ENCODE peak calls at places on chromosomes 12 and 14, in ten cellular contexts. One of them, this sample, is unnamed. For H3K27me3, the result is how much of the 10 kb centered on the place peaks cover.

GRCh38 chr12:102016472-102016871 is 45.3 kb downstream of the WASHC3 start:
- DNase-seq in mammary epithelial cell: no peak
- DNase-seq in brain microvascular endothelial cell: no peak
- DNase-seq in kidney epithelial cell: no peak
- DNase-seq in AG04450: no peak
- DNase-seq in astrocyte: no peak
- DNase-seq in IMR-90: peak
- DNase-seq in cardiac muscle cell: no peak
- DNase-seq in psoas muscle: no peak
- DNase-seq in endothelial cell of umbilical vein: no peak
- DNase-seq in this sample: no peak

GRCh38 chr12:50222275-50222783 is 55.2 kb upstream of the CERS5 start:
- DNase-seq in psoas muscle: no peak
- DNase-seq in mammary epithelial cell: peak
- DNase-seq in cardiac muscle cell: peak
- DNase-seq in endothelial cell of umbilical vein: peak
- DNase-seq in kidney epithelial cell: no peak
- DNase-seq in AG04450: peak
- DNase-seq in brain microvascular endothelial cell: peak
- DNase-seq in IMR-90: peak
- DNase-seq in astrocyte: peak
- DNase-seq in this sample: peak

GRCh38 chr12:117596968-117597367 is 235.5 kb upstream of the NOS1 start:
- DNase-seq in psoas muscle: no peak
- DNase-seq in kidney epithelial cell: no peak
- DNase-seq in cardiac muscle cell: no peak
- DNase-seq in AG04450: no peak
- DNase-seq in IMR-90: no peak
- DNase-seq in mammary epithelial cell: no peak
- DNase-seq in endothelial cell of umbilical vein: no peak
- DNase-seq in brain microvascular endothelial cell: no peak
- DNase-seq in astrocyte: no peak
- DNase-seq in this sample: no peak

GRCh38 chr12:1870998-1871917 is 47.2 kb downstream of the CACNA2D4 start:
- DNase-seq in brain microvascular endothelial cell: no peak
- DNase-seq in AG04450: no peak
- DNase-seq in psoas muscle: no peak
- DNase-seq in mammary epithelial cell: no peak
- DNase-seq in kidney epithelial cell: no peak
- DNase-seq in IMR-90: no peak
- DNase-seq in endothelial cell of umbilical vein: no peak
- DNase-seq in cardiac muscle cell: no peak
- DNase-seq in astrocyte: no peak
- DNase-seq in this sample: no peak

GRCh38 chr12:108532061-108532848 is 17.2 kb downstream of the FICD start:
- DNase-seq in brain microvascular endothelial cell: no peak
- DNase-seq in kidney epithelial cell: no peak
- DNase-seq in psoas muscle: no peak
- DNase-seq in endothelial cell of umbilical vein: no peak
- DNase-seq in astrocyte: no peak
- DNase-seq in cardiac muscle cell: no peak
- DNase-seq in IMR-90: no peak
- DNase-seq in AG04450: no peak
- DNase-seq in mammary epithelial cell: no peak
- DNase-seq in this sample: no peak

GRCh38 chr12:38904932-38905479 is 385 bp downstream of the CPNE8 start:
- DNase-seq in mammary epithelial cell: peak
- DNase-seq in cardiac muscle cell: peak
- DNase-seq in brain microvascular endothelial cell: peak
- DNase-seq in kidney epithelial cell: peak
- DNase-seq in astrocyte: peak
- DNase-seq in psoas muscle: peak
- DNase-seq in AG04450: no peak
- DNase-seq in IMR-90: no peak
- DNase-seq in endothelial cell of umbilical vein: peak
- DNase-seq in this sample: peak

GRCh38 chr12:42162198-42162597 is 17.5 kb upstream of the GXYLT1 start:
- DNase-seq in mammary epithelial cell: peak
- DNase-seq in brain microvascular endothelial cell: peak
- DNase-seq in cardiac muscle cell: no peak
- DNase-seq in astrocyte: peak
- DNase-seq in kidney epithelial cell: no peak
- DNase-seq in AG04450: no peak
- DNase-seq in endothelial cell of umbilical vein: no peak
- DNase-seq in psoas muscle: no peak
- DNase-seq in IMR-90: peak
- DNase-seq in this sample: no peak

GRCh38 chr14:50542941-50543418 is 10.6 kb upstream of the MAP4K5 start:
- DNase-seq in endothelial cell of umbilical vein: peak
- DNase-seq in cardiac muscle cell: peak
- DNase-seq in brain microvascular endothelial cell: peak
- DNase-seq in psoas muscle: no peak
- DNase-seq in kidney epithelial cell: no peak
- DNase-seq in mammary epithelial cell: peak
- DNase-seq in astrocyte: peak
- DNase-seq in AG04450: no peak
- DNase-seq in IMR-90: peak
- DNase-seq in this sample: no peak

GRCh38 chr12:4910502-4911315 is 1.0 kb downstream of the KCNA1 start:
- DNase-seq in kidney epithelial cell: no peak
- DNase-seq in cardiac muscle cell: no peak
- DNase-seq in AG04450: no peak
- DNase-seq in brain microvascular endothelial cell: no peak
- DNase-seq in endothelial cell of umbilical vein: no peak
- DNase-seq in mammary epithelial cell: no peak
- DNase-seq in psoas muscle: no peak
- DNase-seq in astrocyte: no peak
- DNase-seq in IMR-90: no peak
- DNase-seq in this sample: peak

GRCh38 chr14:96086574-96087077 is 47.5 kb downstream of the C14orf132 start:
- DNase-seq in cardiac muscle cell: peak
- DNase-seq in psoas muscle: no peak
- DNase-seq in IMR-90: peak
- DNase-seq in kidney epithelial cell: no peak
- DNase-seq in mammary epithelial cell: peak
- DNase-seq in AG04450: no peak
- DNase-seq in brain microvascular endothelial cell: no peak
- DNase-seq in astrocyte: peak
- DNase-seq in endothelial cell of umbilical vein: no peak
- DNase-seq in this sample: no peak

GRCh38 chr12:127108360-127109215 is 1158.4 kb upstream of the TMEM132C start:
- DNase-seq in cardiac muscle cell: peak
- DNase-seq in psoas muscle: peak
- DNase-seq in AG04450: no peak
- DNase-seq in brain microvascular endothelial cell: peak
- DNase-seq in mammary epithelial cell: peak
- DNase-seq in endothelial cell of umbilical vein: no peak
- DNase-seq in astrocyte: peak
- DNase-seq in IMR-90: peak
- DNase-seq in kidney epithelial cell: no peak
- DNase-seq in this sample: no peak

GRCh38 chr14:66379116-66379515 is 107.1 kb upstream of the CCDC196 start:
- DNase-seq in astrocyte: peak
- DNase-seq in brain microvascular endothelial cell: no peak
- DNase-seq in endothelial cell of umbilical vein: no peak
- DNase-seq in psoas muscle: no peak
- DNase-seq in cardiac muscle cell: no peak
- DNase-seq in IMR-90: no peak
- DNase-seq in AG04450: no peak
- DNase-seq in mammary epithelial cell: peak
- DNase-seq in kidney epithelial cell: no peak
- DNase-seq in this sample: no peak

GRCh38 chr12:82225871-82226270 is 132.3 kb downstream of the CCDC59 start:
- DNase-seq in AG04450: no peak
- DNase-seq in endothelial cell of umbilical vein: no peak
- DNase-seq in mammary epithelial cell: no peak
- DNase-seq in IMR-90: no peak
- DNase-seq in psoas muscle: no peak
- DNase-seq in brain microvascular endothelial cell: no peak
- DNase-seq in astrocyte: no peak
- DNase-seq in kidney epithelial cell: no peak
- DNase-seq in cardiac muscle cell: no peak
- DNase-seq in this sample: no peak

GRCh38 chr12:66898700-66899469 is 220.0 kb upstream of the GRIP1 start:
- DNase-seq in endothelial cell of umbilical vein: no peak
- DNase-seq in IMR-90: no peak
- DNase-seq in astrocyte: no peak
- DNase-seq in psoas muscle: no peak
- DNase-seq in mammary epithelial cell: peak
- DNase-seq in brain microvascular endothelial cell: no peak
- DNase-seq in kidney epithelial cell: no peak
- DNase-seq in cardiac muscle cell: no peak
- DNase-seq in AG04450: no peak
- DNase-seq in this sample: no peak

GRCh38 chr12:119920064-119920463 is 42.9 kb upstream of the CIT start:
- DNase-seq in kidney epithelial cell: no peak
- DNase-seq in endothelial cell of umbilical vein: no peak
- DNase-seq in brain microvascular endothelial cell: no peak
- DNase-seq in astrocyte: no peak
- DNase-seq in cardiac muscle cell: no peak
- DNase-seq in psoas muscle: no peak
- DNase-seq in mammary epithelial cell: no peak
- DNase-seq in IMR-90: no peak
- DNase-seq in AG04450: no peak
- DNase-seq in this sample: no peak

GRCh38 chr12:108980831-108981618 is 39.8 kb downstream of the SVOP start:
- DNase-seq in mammary epithelial cell: no peak
- DNase-seq in psoas muscle: no peak
- DNase-seq in kidney epithelial cell: no peak
- DNase-seq in endothelial cell of umbilical vein: no peak
- DNase-seq in brain microvascular endothelial cell: peak
- DNase-seq in IMR-90: peak
- DNase-seq in astrocyte: peak
- DNase-seq in cardiac muscle cell: peak
- DNase-seq in AG04450: no peak
- DNase-seq in this sample: no peak

GRCh38 chr12:106287364-106287763 is 15.2 kb upstream of the TCP11L2 start:
- DNase-seq in AG04450: no peak
- DNase-seq in endothelial cell of umbilical vein: no peak
- DNase-seq in astrocyte: peak
- DNase-seq in mammary epithelial cell: peak
- DNase-seq in IMR-90: no peak
- DNase-seq in kidney epithelial cell: no peak
- DNase-seq in psoas muscle: no peak
- DNase-seq in brain microvascular endothelial cell: no peak
- DNase-seq in cardiac muscle cell: no peak
- DNase-seq in this sample: no peak

GRCh38 chr12:124586756-124587155 is 19.3 kb upstream of the NCOR2 start:
- DNase-seq in brain microvascular endothelial cell: no peak
- DNase-seq in AG04450: no peak
- DNase-seq in psoas muscle: no peak
- DNase-seq in IMR-90: no peak
- DNase-seq in astrocyte: no peak
- DNase-seq in endothelial cell of umbilical vein: no peak
- DNase-seq in kidney epithelial cell: no peak
- DNase-seq in mammary epithelial cell: no peak
- DNase-seq in cardiac muscle cell: no peak
- DNase-seq in this sample: no peak

GRCh38 chr12:96424601-96425000 is 24.4 kb upstream of the CDK17 start:
- DNase-seq in kidney epithelial cell: no peak
- DNase-seq in endothelial cell of umbilical vein: no peak
- DNase-seq in IMR-90: no peak
- DNase-seq in cardiac muscle cell: no peak
- DNase-seq in psoas muscle: no peak
- DNase-seq in brain microvascular endothelial cell: no peak
- DNase-seq in mammary epithelial cell: no peak
- DNase-seq in astrocyte: no peak
- DNase-seq in AG04450: no peak
- DNase-seq in this sample: no peak

GRCh38 chr12:10919809-10920208 is 9.2 kb upstream of the PRH2 start:
- DNase-seq in AG04450: no peak
- DNase-seq in brain microvascular endothelial cell: no peak
- DNase-seq in kidney epithelial cell: no peak
- DNase-seq in endothelial cell of umbilical vein: no peak
- DNase-seq in astrocyte: no peak
- DNase-seq in cardiac muscle cell: no peak
- DNase-seq in psoas muscle: no peak
- DNase-seq in IMR-90: no peak
- DNase-seq in mammary epithelial cell: no peak
- DNase-seq in this sample: no peak
- H3K4me3 ChIP-seq in AG04450: no peak
- H3K4me3 ChIP-seq in brain microvascular endothelial cell: no peak
- H3K4me3 ChIP-seq in kidney epithelial cell: no peak
- H3K4me3 ChIP-seq in endothelial cell of umbilical vein: no peak
- H3K4me3 ChIP-seq in astrocyte: no peak
- H3K4me3 ChIP-seq in cardiac muscle cell: no peak
- H3K4me3 ChIP-seq in psoas muscle: no peak
- H3K4me3 ChIP-seq in IMR-90: no peak
- H3K4me3 ChIP-seq in mammary epithelial cell: no peak
- H3K4me3 ChIP-seq in this sample: no peak

DNA sequence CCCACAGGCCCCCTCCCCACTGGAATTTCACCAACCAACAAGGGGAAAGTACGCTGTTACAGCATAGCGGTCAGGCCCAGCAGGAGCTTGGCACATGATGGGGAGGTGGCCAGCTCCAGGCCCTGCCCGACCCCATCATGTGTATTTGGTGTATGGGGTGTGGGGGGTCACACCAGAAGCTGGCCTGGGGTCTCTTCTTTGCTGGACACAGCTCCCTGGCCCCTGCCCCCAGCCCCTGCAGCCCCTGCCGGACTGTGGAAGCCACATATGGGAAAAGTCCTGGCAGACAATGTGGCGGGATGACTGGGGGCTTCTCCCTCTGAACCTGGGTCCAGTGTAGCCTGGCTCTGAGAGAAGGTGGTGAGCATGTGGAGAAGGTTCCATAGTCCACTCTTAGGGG is 12.4 kb downstream of the NGB start:
- DNase-seq in cardiac muscle cell: no peak
- DNase-seq in mammary epithelial cell: no peak
- DNase-seq in endothelial cell of umbilical vein: no peak
- DNase-seq in astrocyte: no peak
- DNase-seq in brain microvascular endothelial cell: no peak
- DNase-seq in kidney epithelial cell: no peak
- DNase-seq in psoas muscle: peak
- DNase-seq in AG04450: no peak
- DNase-seq in IMR-90: no peak
- DNase-seq in this sample: no peak
- H3K27me3 ChIP-seq in cardiac muscle cell: under half
- H3K27me3 ChIP-seq in mammary epithelial cell: under half
- H3K27me3 ChIP-seq in endothelial cell of umbilical vein: under half
- H3K27me3 ChIP-seq in astrocyte: under half
- H3K27me3 ChIP-seq in brain microvascular endothelial cell: under half
- H3K27me3 ChIP-seq in kidney epithelial cell: under half
- H3K27me3 ChIP-seq in psoas muscle: under half
- H3K27me3 ChIP-seq in AG04450: under half
- H3K27me3 ChIP-seq in IMR-90: under half
- H3K27me3 ChIP-seq in this sample: under half

GRCh38 chr12:6697584-6698351 is 2.8 kb downstream of the PIANP start:
- DNase-seq in kidney epithelial cell: no peak
- DNase-seq in brain microvascular endothelial cell: peak
- DNase-seq in endothelial cell of umbilical vein: peak
- DNase-seq in astrocyte: peak
- DNase-seq in mammary epithelial cell: peak
- DNase-seq in psoas muscle: no peak
- DNase-seq in AG04450: peak
- DNase-seq in cardiac muscle cell: peak
- DNase-seq in IMR-90: peak
- DNase-seq in this sample: no peak
- TF ChIP-seq CTCF in kidney epithelial cell: peak
- TF ChIP-seq CTCF in brain microvascular endothelial cell: peak
- TF ChIP-seq CTCF in endothelial cell of umbilical vein: peak
- TF ChIP-seq CTCF in astrocyte: peak
- TF ChIP-seq CTCF in mammary epithelial cell: peak
- TF ChIP-seq CTCF in psoas muscle: peak
- TF ChIP-seq CTCF in AG04450: peak
- TF ChIP-seq CTCF in cardiac muscle cell: peak
- TF ChIP-seq CTCF in IMR-90: peak
- TF ChIP-seq CTCF in this sample: peak

GRCh38 chr12:23368590-23368989 is 580.9 kb downstream of the SOX5 start:
- DNase-seq in astrocyte: no peak
- DNase-seq in cardiac muscle cell: no peak
- DNase-seq in kidney epithelial cell: no peak
- DNase-seq in brain microvascular endothelial cell: no peak
- DNase-seq in endothelial cell of umbilical vein: no peak
- DNase-seq in AG04450: no peak
- DNase-seq in IMR-90: no peak
- DNase-seq in mammary epithelial cell: no peak
- DNase-seq in psoas muscle: no peak
- DNase-seq in this sample: no peak
- H3K4me3 ChIP-seq in astrocyte: no peak
- H3K4me3 ChIP-seq in cardiac muscle cell: no peak
- H3K4me3 ChIP-seq in kidney epithelial cell: no peak
- H3K4me3 ChIP-seq in brain microvascular endothelial cell: no peak
- H3K4me3 ChIP-seq in endothelial cell of umbilical vein: no peak
- H3K4me3 ChIP-seq in AG04450: no peak
- H3K4me3 ChIP-seq in IMR-90: no peak
- H3K4me3 ChIP-seq in mammary epithelial cell: no peak
- H3K4me3 ChIP-seq in psoas muscle: no peak
- H3K4me3 ChIP-seq in this sample: no peak

This sample was measured in GM06990.